ENCODE peak calls at places on chromosomes 12 and 14, in seven cellular contexts. R is posterior vena cava, B is lung, V is progenitor cell of endocrine pancreas, D is left kidney, O is midbrain, X is cardiac fibroblast. J is an unnamed sample.

GRCh38 chr12:29238822-29239291 is 89.8 kb downstream of the FAR2 start:
- DNase-seq in R (no peak), B (no peak), V (no peak), D (no peak), O (no peak), X (peak; percentile 59), J (no peak)

GRCh38 chr14:90444077-90444696 is 47.4 kb downstream of the CALM1 start:
- DNase-seq in R (peak; percentile 58), B (peak; percentile 80), V (no peak), D (peak; percentile 47), O (no peak), X (peak; percentile 61), J (peak; percentile 59)

GRCh38 chr12:109592195-109592904 is 18.8 kb downstream of the MVK start:
- DNase-seq in R (no peak), B (no peak), V (no peak), D (no peak), O (no peak), X (no peak), J (no peak)

GRCh38 chr14:39488600-39488999 is 56.4 kb upstream of the FBXO33 start:
- DNase-seq in R (no peak), B (no peak), V (no peak), D (peak; percentile 73), O (peak; percentile 5), X (peak; percentile 15), J (peak; percentile 55)

GRCh38 chr14:97776890-97777564 is 979.8 kb downstream of the VRK1 start:
- DNase-seq in R (no peak), B (no peak), V (no peak), D (no peak), O (no peak), X (no peak), J (no peak)

GRCh38 chr14:43147480-43147879 is 1359.6 kb downstream of the FSCB start:
- DNase-seq in R (no peak), B (no peak), V (no peak), D (peak; percentile 35), O (no peak), X (no peak), J (peak; percentile 12)

GRCh38 chr12:123401753-123402683 is 18.1 kb downstream of the KMT5A start:
- DNase-seq in R (no peak), B (no peak), V (no peak), D (peak; percentile 33), O (no peak), X (no peak), J (no peak)

GRCh38 chr14:96409701-96410100 is 17.8 kb downstream of the AK7 start:
- DNase-seq in R (no peak), B (no peak), V (no peak), D (no peak), O (no peak), X (no peak), J (no peak)

GRCh38 chr14:58198086-58198485 is 1.9 kb upstream of the ACTR10 start:
- DNase-seq in R (no peak), B (no peak), V (no peak), D (no peak), O (no peak), X (no peak), J (no peak)

GRCh38 chr14:87351007-87351406 is 642.0 kb downstream of the GALC start:
- DNase-seq in R (no peak), B (no peak), V (no peak), D (peak; percentile 23), O (no peak), X (no peak), J (no peak)

J was measured in NCI-H69.